ENCODE peak calls at places on chromosomes 5 and 9, in six cellular contexts. R, K, Z, A, E and B are unnamed samples.

GRCh38 chr5:31096238-31096865 is 97.1 kb upstream of the CDH6 start:
- DNase-seq in R (peak), K (no peak), Z (peak), A (no peak), E (no peak), B (peak)

GRCh38 chr5:98839469-98840383 is 66.3 kb downstream of the RGMB start:
- DNase-seq in R (no peak), K (no peak), Z (no peak), A (no peak), E (no peak), B (peak)

GRCh38 chr9:88737031-88737430 is 202.1 kb downstream of the NXNL2 start:
- DNase-seq in R (no peak), K (no peak), Z (no peak), A (no peak), E (no peak), B (no peak)

GRCh38 chr5:145752947-145753346 is 82.2 kb downstream of the PRELID2 start:
- DNase-seq in R (peak), K (no peak), Z (peak), A (no peak), E (no peak), B (no peak)

GRCh38 chr5:11797132-11797531 is 107.1 kb downstream of the CTNND2 start:
- DNase-seq in R (no peak), K (no peak), Z (no peak), A (no peak), E (peak), B (no peak)

GRCh38 chr9:134811673-134812668 is 68.6 kb upstream of the FCN2 start:
- DNase-seq in R (peak), K (no peak), Z (peak), A (no peak), E (no peak), B (peak)

GRCh38 chr5:82106806-82107205 is 135.0 kb downstream of the ATG10 start:
- DNase-seq in R (no peak), K (no peak), Z (no peak), A (no peak), E (no peak), B (peak)

GRCh38 chr9:114694719-114695269 is 12.8 kb upstream of the TEX48 start:
- DNase-seq in R (no peak), K (no peak), Z (peak), A (no peak), E (no peak), B (no peak)

GRCh38 chr9:36970007-36970888 is 63.8 kb downstream of the PAX5 start:
- DNase-seq in R (no peak), K (no peak), Z (peak), A (no peak), E (no peak), B (no peak)

GRCh38 chr5:59178482-59178881 is 595.6 kb downstream of the RAB3C start:
- DNase-seq in R (no peak), K (no peak), Z (no peak), A (no peak), E (no peak), B (no peak)

GRCh38 chr9:33350310-33350709 is 52.1 kb downstream of the AQP7 start:
- DNase-seq in R (peak), K (no peak), Z (peak), A (no peak), E (no peak), B (peak)

GRCh38 chr9:91131433-91131839 is 230.3 kb downstream of the AUH start:
- DNase-seq in R (peak), K (no peak), Z (peak), A (no peak), E (no peak), B (peak)

GRCh38 chr9:128421474-128422010 is 885 bp downstream of the CERCAM start:
- DNase-seq in R (peak), K (no peak), Z (no peak), A (no peak), E (no peak), B (peak)

GRCh38 chr9:17783227-17783626 is 204.4 kb downstream of the SH3GL2 start:
- DNase-seq in R (no peak), K (no peak), Z (no peak), A (no peak), E (no peak), B (no peak)

GRCh38 chr5:133363807-133364587 is 248.3 kb downstream of the FSTL4 start:
- DNase-seq in R (no peak), K (no peak), Z (no peak), A (no peak), E (no peak), B (no peak)